ENCODE peak calls at places on chromosomes 2 and 18, in ten cellular contexts. X is RWPE2, N is endothelial cell, C is AG04450, H is HepG2, W is cardiac fibroblast, G is astrocyte of the spinal cord, P is dorsolateral prefrontal cortex, J is B cell, O is right lobe of liver. F is an unnamed sample.

GRCh38 chr2:46029332-46029811 is 267.8 kb upstream of the EPAS1 start:
- DNase-seq in H (peak; percentile 46), X (no peak), C (peak; percentile 66), P (no peak), O (no peak), G (peak; percentile 74), J (no peak), N (peak; percentile 54), W (peak; percentile 47), F (no peak)

GRCh38 chr2:109098921-109099273 is 30.1 kb upstream of the SH3RF3 start:
- DNase-seq in H (no peak), X (no peak), C (no peak), G (no peak), P (no peak), N (no peak), W (no peak), O (no peak), J (no peak), F (no peak)

GRCh38 chr2:129779783-129780182 is 199.7 kb upstream of the RAB6C start:
- DNase-seq in C (no peak), N (no peak), O (no peak), H (no peak), J (no peak), P (no peak), G (no peak), X (no peak), W (no peak), F (no peak)

GRCh38 chr2:127622561-127623387 is 23.2 kb upstream of the GPR17 start:
- DNase-seq in C (no peak), G (no peak), O (no peak), X (no peak), P (no peak), N (no peak), H (no peak), J (no peak), W (no peak), F (no peak)

GRCh38 chr2:183665976-183666375 is 541.7 kb downstream of the NUP35 start:
- DNase-seq in H (no peak), X (no peak), J (no peak), C (no peak), N (no peak), G (peak; percentile 67), P (no peak), W (peak; percentile 1), O (no peak), F (no peak)

GRCh38 chr2:24932715-24933114 is 12.7 kb upstream of the ADCY3 start:
- DNase-seq in W (no peak), O (no peak), C (no peak), G (no peak), H (no peak), P (no peak), N (no peak), X (no peak), J (no peak), F (no peak)

GRCh38 chr2:100011272-100011711 is 131.1 kb downstream of the AFF3 start:
- DNase-seq in N (no peak), H (no peak), O (no peak), J (no peak), X (no peak), W (peak; percentile 41), C (peak; percentile 90), P (no peak), G (peak; percentile 96), F (no peak)

GRCh38 chr2:209661286-209661685 is 110.3 kb upstream of the UNC80 start:
- DNase-seq in W (no peak), N (peak; percentile 35), J (no peak), X (no peak), G (peak; percentile 40), P (peak; percentile 76), C (no peak), O (no peak), H (no peak), F (no peak)

GRCh38 chr2:227805578-227805977 is 8.1 kb upstream of the CCL20 start:
- DNase-seq in P (no peak), G (no peak), N (no peak), C (no peak), W (no peak), H (no peak), X (no peak), J (peak; percentile 55), O (no peak), F (peak; percentile 67)

GRCh38 chr2:72992734-72993102 is 75.4 kb downstream of the EMX1 start:
- DNase-seq in P (no peak), J (no peak), C (no peak), H (no peak), O (no peak), W (no peak), G (no peak), N (no peak), X (no peak), F (no peak)

GRCh38 chr2:20509766-20510490 is 63.1 kb downstream of the RHOB start:
- DNase-seq in X (peak; percentile 56), C (no peak), G (no peak), P (no peak), N (no peak), H (peak; percentile 76), O (no peak), J (no peak), W (peak; percentile 36), F (no peak)

GRCh38 chr2:29115797-29116781 is 874 bp downstream of the CLIP4 start:
- DNase-seq in G (peak; percentile 74), H (no peak), W (peak; percentile 88), P (peak; percentile 44), X (no peak), C (peak; percentile 72), J (peak; percentile 37), O (peak; percentile 79), N (no peak), F (peak; percentile 89)

DNA sequence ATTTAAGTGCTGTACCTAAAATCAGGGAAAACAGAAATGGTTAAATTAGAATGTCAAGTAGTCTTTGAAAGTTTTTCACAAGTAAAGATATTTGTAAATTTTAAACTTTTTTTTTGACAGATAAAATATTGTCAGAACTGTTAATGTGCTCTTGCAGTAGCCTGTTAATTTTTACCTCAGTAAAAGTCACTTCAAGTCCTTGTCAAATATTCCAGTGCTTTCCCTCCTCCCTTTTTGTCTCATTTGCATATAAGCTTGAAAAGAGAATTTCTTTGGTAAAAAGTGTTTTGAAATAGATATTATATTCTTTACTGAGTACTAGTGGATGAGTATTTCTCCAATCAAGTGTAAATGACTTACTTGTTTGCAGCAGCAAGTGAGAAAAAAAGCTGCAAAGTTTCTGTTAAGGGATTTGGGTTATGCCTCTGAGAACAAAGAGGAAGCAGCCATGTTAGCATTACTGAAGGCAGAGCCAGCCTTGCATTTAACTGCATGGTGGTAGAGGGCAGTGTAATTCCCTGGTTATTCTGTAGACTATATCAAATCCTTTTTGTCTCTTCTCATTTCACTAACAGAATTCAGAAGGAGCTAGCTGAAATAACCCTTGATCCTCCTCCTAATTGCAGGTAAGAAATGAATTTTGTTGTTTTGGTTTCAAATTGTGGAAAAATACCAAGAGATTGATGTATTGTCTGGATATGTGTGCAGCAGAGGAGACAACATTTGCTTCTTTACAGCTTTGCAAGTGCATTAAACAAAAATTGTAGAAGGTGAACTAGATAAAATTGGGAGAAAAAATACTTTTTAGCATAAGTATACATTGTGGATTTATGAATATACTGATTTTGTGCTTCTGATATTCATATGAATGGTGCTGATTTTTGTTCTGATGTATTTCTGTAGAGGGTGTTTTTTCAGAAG is 3.3 kb downstream of the UBE2E3 start:
- DNase-seq in O (no peak), W (peak; percentile 74), X (no peak), C (no peak), N (no peak), G (peak; percentile 79), P (peak; percentile 21), J (peak; percentile 54), H (peak; percentile 77), F (peak; percentile 20)
- TF ChIP-seq CTCF in O (peak; percentile 6), W (peak; percentile 38), X (peak; percentile 67), C (peak; percentile 49), N (no peak), G (peak; percentile 47), P (peak; percentile 70), J (peak; percentile 28), H (peak; percentile 68), F (peak; percentile 34)

DNA sequence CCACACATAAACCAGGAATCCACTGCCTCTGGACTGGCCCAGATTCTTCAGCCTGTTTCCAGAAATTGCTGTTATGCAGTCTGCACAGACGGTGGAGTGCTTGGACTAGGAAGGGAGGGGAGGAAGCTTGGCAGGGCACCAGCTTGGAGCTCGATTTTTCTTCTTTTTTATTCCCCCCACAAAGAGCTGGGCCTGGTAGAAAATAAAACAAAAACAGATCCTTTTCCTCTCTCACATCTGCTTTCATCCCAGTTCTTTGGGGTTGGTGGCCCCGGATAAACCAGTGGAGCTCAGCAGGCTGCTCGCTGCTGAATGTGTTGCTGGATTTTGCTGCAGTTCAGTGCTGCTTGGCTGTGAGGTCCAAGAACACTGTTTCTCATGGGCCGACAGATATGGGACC is 16.0 kb downstream of the LRRTM1 start:
- DNase-seq in J (no peak), H (no peak), W (peak; percentile 8), N (no peak), X (no peak), G (no peak), C (no peak), P (peak; percentile 49), O (no peak), F (no peak)
- TF ChIP-seq CTCF in J (no peak), H (no peak), W (no peak), N (no peak), X (no peak), G (no peak), C (peak; percentile 18), P (peak; percentile 66), O (no peak), F (no peak)

GRCh38 chr18:13218376-13219011 is at the start of gene LDLRAD4:
- DNase-seq in G (no peak), C (no peak), W (no peak), N (peak; percentile 60), X (no peak), O (peak; percentile 58), J (peak; percentile 36), P (peak; percentile 50), H (no peak), F (peak; percentile 58)

GRCh38 chr18:13217971-13218375 is 587 bp upstream of the LDLRAD4 start:
- DNase-seq in C (no peak), X (no peak), N (peak; percentile 49), P (no peak), J (peak; percentile 30), O (peak; percentile 49), G (no peak), W (no peak), H (no peak), F (no peak)

GRCh38 chr18:13217466-13217961 is 1.0 kb upstream of the LDLRAD4 start:
- DNase-seq in N (peak; percentile 65), W (peak; percentile 19), O (peak; percentile 78), C (no peak), J (peak; percentile 72), H (no peak), X (no peak), P (peak; percentile 70), G (peak; percentile 19), F (peak; percentile 69)

GRCh38 chr18:13216092-13216582 is 2.4 kb upstream of the LDLRAD4 start:
- DNase-seq in J (peak; percentile 50), N (peak; percentile 58), C (no peak), G (peak; percentile 71), O (peak; percentile 89), W (peak; percentile 62), P (peak; percentile 89), X (no peak), H (peak; percentile 66), F (peak; percentile 76)

GRCh38 chr18:13216732-13217465 is 1.7 kb upstream of the LDLRAD4 start:
- DNase-seq in J (peak; percentile 65), P (peak; percentile 62), W (no peak), G (no peak), O (peak; percentile 64), X (no peak), C (no peak), H (no peak), N (peak; percentile 68), F (peak; percentile 61)
- TF ChIP-seq CTCF in J (no peak), P (peak; percentile 46), W (no peak), G (peak; percentile 29), O (peak; percentile 42), X (no peak), C (no peak), H (peak; percentile 39), N (peak; percentile 11), F (no peak)

GRCh38 chr18:79782566-79783308 is 15.0 kb upstream of the KCNG2 start:
- DNase-seq in P (no peak), H (no peak), J (no peak), X (peak; percentile 63), O (no peak), C (no peak), W (no peak), N (no peak), G (no peak), F (no peak)
- TF ChIP-seq CTCF in P (no peak), H (no peak), J (no peak), X (no peak), O (no peak), C (no peak), W (no peak), N (no peak), G (no peak), F (no peak)

F was measured in activated CD8-positive, alpha-beta T cell treated with anti-CD3 and anti-CD28 coated beads for 36 hours.